ENCODE peak calls at places on chromosomes 5 and 9, in ten cellular contexts. X is HFFc6; T is central memory CD8-positive, alpha-beta T cell; P is AG10803; A is endothelial cell; G is erythroblast; M is stimulated activated CD8-positive, alpha-beta memory T cell treated with anti-CD3 and anti-CD28 coated beads, Interleukin-4, amount 100 ng/mL, for 24 hours; Q is astrocyte of the spinal cord; S is immature natural killer cell; B is sciatic nerve. R is an unnamed sample.

GRCh38 chr5:132498152-132498551 is 7.6 kb upstream of the IRF1 start:
- DNase-seq in X (peak; percentile 22), S (no peak), T (no peak), Q (no peak), B (peak; percentile 66), P (peak; percentile 80), M (no peak), A (no peak), G (no peak), R (no peak)

GRCh38 chr5:138748630-138749081 is 4.6 kb upstream of the CTNNA1 start:
- DNase-seq in G (no peak), M (no peak), S (no peak), B (no peak), T (no peak), A (no peak), X (peak; percentile 10), P (no peak), Q (no peak), R (no peak)

GRCh38 chr9:80701061-80701460 is 988.3 kb downstream of the TLE1 start:
- DNase-seq in X (no peak), B (no peak), G (no peak), Q (no peak), P (no peak), S (no peak), M (no peak), A (no peak), T (no peak), R (no peak)

GRCh38 chr5:124908603-124909451 is 162.4 kb upstream of the ZNF608 start:
- DNase-seq in T (no peak), M (no peak), P (peak; percentile 29), X (no peak), A (no peak), G (no peak), Q (no peak), B (no peak), S (no peak), R (no peak)

GRCh38 chr9:137466041-137466799 is 7.1 kb upstream of the NSMF start:
- DNase-seq in P (no peak), X (no peak), S (no peak), Q (no peak), B (no peak), M (no peak), G (no peak), A (no peak), T (no peak), R (no peak)

GRCh38 chr5:142551242-142552067 is 134.4 kb downstream of the FGF1 start:
- DNase-seq in A (peak; percentile 55), G (no peak), X (peak; percentile 13), P (peak; percentile 20), Q (no peak), S (no peak), T (no peak), M (no peak), B (peak; percentile 62), R (no peak)

GRCh38 chr5:159337291-159337974 is 7.1 kb upstream of the IL12B start:
- DNase-seq in T (no peak), G (peak; percentile 7), S (peak; percentile 23), X (peak; percentile 82), M (no peak), A (no peak), Q (peak; percentile 57), B (no peak), P (peak; percentile 62), R (no peak)

GRCh38 chr9:136529516-136530471 is 16.1 kb downstream of the NOTCH1 start:
- DNase-seq in B (no peak), X (no peak), M (no peak), G (no peak), A (peak; percentile 81), T (no peak), P (no peak), Q (no peak), S (no peak), R (no peak)

GRCh38 chr5:68751651-68752050 is 342.2 kb upstream of the SLC30A5 start:
- DNase-seq in T (no peak), G (no peak), X (no peak), S (no peak), B (no peak), Q (no peak), M (no peak), A (no peak), P (no peak), R (no peak)

GRCh38 chr9:14301582-14301981 is 12.4 kb downstream of the NFIB start:
- DNase-seq in M (no peak), G (no peak), Q (no peak), P (no peak), X (no peak), T (no peak), A (no peak), S (no peak), B (no peak), R (no peak)

GRCh38 chr5:126046275-126046674 is 376.9 kb upstream of the GRAMD2B start:
- DNase-seq in G (no peak), P (no peak), B (no peak), M (no peak), X (no peak), T (no peak), Q (no peak), S (no peak), A (no peak), R (no peak)

GRCh38 chr5:36703245-36703860 is 96.9 kb downstream of the SLC1A3 start:
- DNase-seq in T (no peak), M (no peak), G (peak; percentile 46), P (peak; percentile 76), Q (no peak), S (no peak), B (no peak), A (no peak), X (no peak), R (no peak)

GRCh38 chr5:155394727-155395126 is 381.2 kb downstream of the KIF4B start:
- DNase-seq in T (no peak), P (no peak), A (no peak), M (no peak), X (no peak), G (no peak), S (no peak), Q (no peak), B (no peak), R (no peak)

GRCh38 chr5:178328826-178329225 is 96.2 kb upstream of the PHYKPL start:
- DNase-seq in B (no peak), X (no peak), S (no peak), T (no peak), M (no peak), G (no peak), Q (no peak), P (no peak), A (no peak), R (no peak)

GRCh38 chr9:121593066-121593465 is 58.4 kb upstream of the DAB2IP start:
- DNase-seq in M (no peak), A (no peak), G (no peak), Q (no peak), S (no peak), P (peak; percentile 13), B (no peak), X (no peak), T (no peak), R (no peak)

GRCh38 chr9:68664036-68664435 is 41.0 kb upstream of the PIP5K1B start:
- DNase-seq in B (no peak), A (no peak), S (no peak), M (no peak), G (no peak), T (no peak), X (no peak), P (no peak), Q (no peak), R (no peak)

GRCh38 chr9:22528485-22528884 is 81.9 kb downstream of the DMRTA1 start:
- DNase-seq in B (no peak), S (no peak), X (peak; percentile 21), M (no peak), T (no peak), A (no peak), G (no peak), P (peak; percentile 42), Q (peak; percentile 22), R (no peak)

GRCh38 chr5:138603521-138603920 is 28.3 kb upstream of the HSPA9 start:
- DNase-seq in S (no peak), Q (no peak), B (no peak), M (no peak), T (no peak), P (no peak), X (no peak), G (no peak), A (no peak), R (peak; percentile 8)

GRCh38 chr5:112228672-112229071 is 190.4 kb downstream of the EPB41L4A start:
- DNase-seq in A (no peak), G (peak; percentile 18), M (no peak), S (no peak), P (peak; percentile 67), T (no peak), Q (peak; percentile 60), X (peak; percentile 15), B (peak; percentile 68), R (no peak)

GRCh38 chr5:42943931-42944631 is 96.0 kb downstream of the ANXA2R start:
- DNase-seq in G (peak; percentile 27), M (no peak), B (no peak), Q (peak; percentile 30), S (no peak), X (no peak), P (peak; percentile 12), T (no peak), A (peak; percentile 20), R (no peak)

GRCh38 chr5:78727786-78728761 is 79.5 kb upstream of the LHFPL2 start:
- DNase-seq in B (no peak), M (no peak), S (no peak), A (no peak), P (no peak), X (no peak), G (no peak), Q (no peak), T (no peak), R (peak; percentile 83)

GRCh38 chr9:83060557-83060956 is 2.4 kb downstream of the RASEF start:
- DNase-seq in P (no peak), T (no peak), A (no peak), B (no peak), X (no peak), M (no peak), S (no peak), G (no peak), Q (no peak), R (no peak)

GRCh38 chr9:93292288-93292615 is 108.3 kb downstream of the WNK2 start:
- DNase-seq in A (no peak), Q (no peak), P (no peak), X (no peak), S (no peak), G (no peak), M (no peak), T (no peak), B (no peak), R (no peak)

GRCh38 chr5:109866051-109866450 is 176.3 kb downstream of the MAN2A1 start:
- DNase-seq in T (no peak), A (no peak), B (no peak), S (no peak), P (peak; percentile 29), M (no peak), Q (peak; percentile 85), X (peak; percentile 73), G (no peak), R (no peak)

R was measured in stimulated activated naive B cell treated with anti-CD40 and anti-IgM and Interleukin-4, amounts not matched to agents 10 μg/mL and 1 μg/mL and 100 μg/mL, for 72 hours.